ENCODE peak calls at places on chromosomes 5 and 9, in four cellular contexts. O is PC-9, A is GM23338, Z is HCT116. I is an unnamed sample.

GRCh38 chr5:128093368-128093767 is 9.8 kb downstream of the SLC12A2 start:
- DNase-seq in O (no peak), A (no peak), Z (no peak), I (no peak)

GRCh38 chr9:6226696-6227095 is 11.1 kb downstream of the IL33 start:
- DNase-seq in O (no peak), A (peak; percentile 42), Z (no peak), I (no peak)

GRCh38 chr5:145937432-145938250 is 1.3 kb downstream of the SH3RF2 start:
- DNase-seq in O (peak; percentile 89), A (peak; percentile 40), Z (peak; percentile 78), I (peak; percentile 76)

GRCh38 chr5:132086277-132086794 is 12.7 kb downstream of the CSF2 start:
- DNase-seq in O (peak; percentile 59), A (no peak), Z (no peak), I (peak; percentile 63)

GRCh38 chr5:17258429-17258828 is 41.0 kb downstream of the BASP1 start:
- DNase-seq in O (no peak), A (no peak), Z (no peak), I (no peak)

GRCh38 chr5:39020465-39020864 is 53.7 kb downstream of the RICTOR start:
- DNase-seq in O (no peak), A (no peak), Z (no peak), I (no peak)

GRCh38 chr9:99489043-99489378 is 266.9 kb downstream of the SEC61B start:
- DNase-seq in O (no peak), A (no peak), Z (no peak), I (no peak)

GRCh38 chr9:841371-842209 is at the start of gene DMRT1:
- DNase-seq in O (no peak), A (peak; percentile 64), Z (no peak), I (peak; percentile 13)

GRCh38 chr9:134669556-134669955 is 28.0 kb downstream of the COL5A1 start:
- DNase-seq in O (no peak), A (no peak), Z (no peak), I (no peak)

GRCh38 chr5:37174928-37175327 is 74.2 kb downstream of the CPLANE1 start:
- DNase-seq in O (no peak), A (peak; percentile 36), Z (no peak), I (no peak)

GRCh38 chr9:71363286-71363961 is 242.0 kb upstream of the TRPM3 start:
- DNase-seq in O (no peak), A (peak; percentile 56), Z (no peak), I (no peak)

GRCh38 chr5:94916619-94917018 is 298.1 kb downstream of the SLF1 start:
- DNase-seq in O (peak; percentile 57), A (no peak), Z (no peak), I (no peak)

GRCh38 chr5:159987031-159987674 is 21.8 kb upstream of the TTC1 start:
- DNase-seq in O (peak; percentile 85), A (peak; percentile 92), Z (peak; percentile 57), I (peak; percentile 90)

GRCh38 chr5:132394681-132395259 is 25.3 kb downstream of the SLC22A5 start:
- DNase-seq in O (no peak), A (no peak), Z (no peak), I (no peak)

GRCh38 chr5:148020247-148020646 is 43.5 kb upstream of the SPINK5 start:
- DNase-seq in O (peak; percentile 51), A (no peak), Z (no peak), I (no peak)

GRCh38 chr9:82223442-82223841 is 234.9 kb downstream of the SPATA31D1 start:
- DNase-seq in O (no peak), A (no peak), Z (no peak), I (no peak)

GRCh38 chr9:120696551-120697230 is 17.6 kb downstream of the MEGF9 start:
- DNase-seq in O (no peak), A (no peak), Z (no peak), I (no peak)

GRCh38 chr5:147431586-147431985 is 78.3 kb downstream of the DPYSL3 start:
- DNase-seq in O (no peak), A (no peak), Z (no peak), I (no peak)

GRCh38 chr5:172835246-172836030 is 1.4 kb downstream of the ERGIC1 start:
- DNase-seq in O (no peak), A (no peak), Z (no peak), I (no peak)

GRCh38 chr9:70411141-70411929 is 3.1 kb downstream of the KLF9 start:
- DNase-seq in O (no peak), A (no peak), Z (no peak), I (peak; percentile 37)

GRCh38 chr9:16133556-16134227 is 580.8 kb downstream of the CCDC171 start:
- DNase-seq in O (no peak), A (peak; percentile 95), Z (peak; percentile 70), I (peak; percentile 84)

GRCh38 chr5:132485641-132486317 is 4.8 kb downstream of the IRF1 start:
- DNase-seq in O (no peak), A (no peak), Z (no peak), I (no peak)

GRCh38 chr5:50751064-50751657 is 84.7 kb downstream of the PARP8 start:
- DNase-seq in O (no peak), A (peak; percentile 79), Z (peak; percentile 32), I (peak; percentile 73)

GRCh38 chr5:142958933-142959682 is 188.9 kb downstream of the ARHGAP26 start:
- DNase-seq in O (no peak), A (no peak), Z (no peak), I (no peak)

GRCh38 chr5:142960309-142960696 is 190.1 kb downstream of the ARHGAP26 start:
- DNase-seq in O (peak; percentile 84), A (no peak), Z (peak; percentile 81), I (no peak)

GRCh38 chr5:142961435-142962171 is 191.4 kb downstream of the ARHGAP26 start:
- DNase-seq in O (no peak), A (no peak), Z (no peak), I (no peak)

GRCh38 chr5:142959683-142960308 is 189.6 kb downstream of the ARHGAP26 start:
- DNase-seq in O (no peak), A (no peak), Z (no peak), I (no peak)

DNA sequence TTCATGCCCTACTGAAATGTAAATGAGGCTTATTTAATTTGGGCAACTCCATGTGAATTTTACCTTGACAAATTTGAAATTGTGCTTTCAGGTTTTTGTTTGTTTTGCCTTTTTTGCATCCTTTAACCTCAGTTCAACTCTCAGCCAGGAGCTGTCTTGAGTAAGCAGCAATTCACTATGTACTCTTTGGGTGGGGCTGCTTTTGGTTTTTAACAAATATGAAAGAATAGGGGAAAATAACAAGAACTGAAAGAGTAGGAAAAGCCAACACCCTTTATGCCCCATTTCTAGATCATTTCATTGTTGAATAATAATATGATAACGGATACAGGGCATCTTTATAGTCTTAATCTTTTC is 192.0 kb downstream of the ARHGAP26 start:
- DNase-seq in O (no peak), A (no peak), Z (no peak), I (no peak)
- H3K9me2 ChIP-seq in O (no peaks in the 10 kb centered on the region), A (no peaks in the 10 kb centered on the region), Z (no peaks in the 10 kb centered on the region), I (no peaks in the 10 kb centered on the region)

GRCh38 chr9:123326662-123327093 is 29.3 kb upstream of the CRB2 start:
- DNase-seq in O (no peak), A (peak; percentile 37), Z (no peak), I (no peak)

GRCh38 chr9:123327697-123328100 is 28.3 kb upstream of the CRB2 start:
- DNase-seq in O (peak; percentile 95), A (peak; percentile 41), Z (no peak), I (peak; percentile 54)

GRCh38 chr9:123323482-123324013 is 32.4 kb upstream of the CRB2 start:
- DNase-seq in O (no peak), A (no peak), Z (no peak), I (no peak)

GRCh38 chr9:123324767-123325183 is 31.2 kb upstream of the CRB2 start:
- DNase-seq in O (no peak), A (no peak), Z (no peak), I (no peak)

GRCh38 chr9:123326030-123326586 is 29.9 kb upstream of the CRB2 start:
- DNase-seq in O (no peak), A (no peak), Z (no peak), I (no peak)
- H3K4me3 ChIP-seq in O (no peak overlapping the region), A (no peak overlapping the region), Z (no peak overlapping the region), I (no peak overlapping the region)

GRCh38 chr9:132415181-132415580 is 5.2 kb downstream of the CFAP77 start:
- DNase-seq in O (no peak), A (no peak), Z (no peak), I (no peak)
- H3K4me2 ChIP-seq in O (peak overlapping the region; percentile 25), A (peak overlapping the region; percentile 46), Z (no peak overlapping the region), I (no peak overlapping the region)

GRCh38 chr5:142871880-142872200 is 101.7 kb downstream of the ARHGAP26 start:
- DNase-seq in O (no peak), A (no peak), Z (no peak), I (no peak)

GRCh38 chr5:142872217-142872616 is 102.0 kb downstream of the ARHGAP26 start:
- DNase-seq in O (no peak), A (no peak), Z (no peak), I (no peak)

GRCh38 chr5:142869883-142870282 is 99.7 kb downstream of the ARHGAP26 start:
- DNase-seq in O (no peak), A (no peak), Z (no peak), I (no peak)

GRCh38 chr5:142870552-142870951 is 100.4 kb downstream of the ARHGAP26 start:
- DNase-seq in O (no peak), A (no peak), Z (no peak), I (no peak)

DNA sequence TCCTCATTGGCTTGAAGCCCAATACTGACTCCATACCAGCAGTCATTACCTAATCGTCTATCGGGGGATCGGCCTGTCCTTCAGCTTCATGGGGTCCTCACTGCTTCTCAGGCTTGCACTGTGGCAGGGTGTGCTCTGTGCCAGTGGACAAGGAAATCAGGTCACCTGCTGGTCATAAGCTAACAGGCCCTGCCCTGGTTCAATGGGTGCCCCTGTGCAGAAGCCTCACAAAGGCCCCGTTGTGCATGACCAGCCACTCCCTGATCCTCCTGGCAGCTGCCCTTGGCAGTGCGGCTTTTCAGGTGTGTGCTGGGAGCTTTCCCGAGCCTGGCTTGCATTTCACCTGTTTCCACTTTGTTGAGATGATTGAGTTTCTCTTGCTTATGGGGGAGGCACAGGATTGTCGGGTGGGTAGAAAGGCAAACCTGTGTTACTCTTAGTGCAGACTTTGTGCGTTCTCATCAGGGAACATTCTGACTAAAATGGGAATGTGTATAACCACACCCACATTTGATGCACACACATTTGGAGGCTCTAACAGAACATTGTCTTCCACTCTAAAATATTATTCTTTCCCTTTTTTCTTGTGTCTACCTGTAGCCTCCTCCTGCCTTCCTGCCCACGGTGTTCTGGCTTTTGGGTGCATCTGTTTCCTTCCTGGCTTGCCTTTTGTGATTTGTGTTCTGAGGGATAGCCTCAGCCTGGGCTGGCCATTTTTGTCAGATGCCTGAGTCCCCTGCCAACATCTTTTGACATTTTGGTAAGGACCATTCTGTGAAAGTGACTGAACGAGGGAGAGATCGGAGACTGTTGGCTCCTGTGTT is 101.1 kb downstream of the ARHGAP26 start:
- DNase-seq in O (no peak), A (no peak), Z (peak; percentile 53), I (no peak)
- H3K9me2 ChIP-seq in O (no peaks in the 10 kb centered on the region), A (no peaks in the 10 kb centered on the region), Z (no peaks in the 10 kb centered on the region), I (no peaks in the 10 kb centered on the region)

DNA sequence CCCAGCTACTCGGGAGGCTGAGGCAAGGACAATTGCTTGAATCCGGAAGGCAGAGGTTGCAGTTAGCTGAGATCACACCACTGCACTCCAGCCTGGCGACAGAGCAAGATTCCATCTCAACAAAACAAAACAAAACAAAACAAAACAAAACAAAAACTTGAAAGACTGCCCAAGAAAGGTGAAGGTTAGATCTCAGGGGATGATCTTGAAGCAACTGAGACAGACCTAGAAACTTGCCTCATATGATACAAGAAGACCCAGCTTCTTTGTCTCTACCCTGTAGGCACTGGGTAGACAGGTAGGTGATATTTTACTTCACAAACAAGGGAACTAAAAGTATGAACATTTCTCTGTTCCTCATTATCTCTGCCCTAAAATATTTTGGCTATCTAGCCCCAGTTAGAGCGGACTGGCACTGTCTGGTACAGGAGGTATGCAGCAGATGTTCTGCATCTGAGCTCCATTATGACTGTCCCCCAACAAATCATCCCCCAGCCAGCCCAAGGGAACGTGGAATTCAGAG is 26.3 kb upstream of the SHOC1 start:
- DNase-seq in O (no peak), A (no peak), Z (no peak), I (no peak)
- H3K4me3 ChIP-seq in O (no peak overlapping the region), A (no peak overlapping the region), Z (no peak overlapping the region), I (no peak overlapping the region)

I was measured in hepatocyte.